ENCODE peak calls at places on chromosomes 11 and 22, in four cellular contexts. M is GM13976, L is NCI-H1694 treated with DMSO at 0.1 percent for 48 hours, A is GF-D8. W is an unnamed sample.

GRCh38 chr11:64742087-64742939 is 1.6 kb downstream of the RASGRP2 start:
- DNase-seq in A (peak), M (peak), L (no peak), W (peak)

GRCh38 chr22:30238661-30239420 is 7.7 kb downstream of the LIF start:
- DNase-seq in A (no peak), L (no peak), M (no peak), W (no peak)

GRCh38 chr22:24077416-24077815 is 66.3 kb downstream of the CABIN1 start:
- DNase-seq in M (no peak), L (no peak), A (no peak), W (no peak)

GRCh38 chr22:16961477-16962186 is 46.4 kb downstream of the GAB4 start:
- DNase-seq in M (peak), L (peak), A (no peak), W (peak)

GRCh38 chr11:65415499-65416340 is 6.9 kb upstream of the NEAT1 start:
- DNase-seq in A (no peak), M (peak), L (no peak), W (no peak)

GRCh38 chr11:134537941-134538340 is 125.9 kb upstream of the B3GAT1 start:
- DNase-seq in L (no peak), M (no peak), A (no peak), W (no peak)

GRCh38 chr11:12050911-12051667 is 42.7 kb upstream of the DKK3 start:
- DNase-seq in A (no peak), M (no peak), L (no peak), W (no peak)

GRCh38 chr11:5241461-5241860 is 7.2 kb upstream of the HBD start:
- DNase-seq in M (no peak), L (no peak), A (no peak), W (no peak)

GRCh38 chr11:46637546-46637945 is 20.2 kb downstream of the ATG13 start:
- DNase-seq in M (no peak), L (no peak), A (no peak), W (no peak)

GRCh38 chr22:45200230-45200629 is 36.5 kb downstream of the NUP50 start:
- DNase-seq in A (no peak), M (peak), L (no peak), W (no peak)

GRCh38 chr11:415640-416041 is 842 bp upstream of the SIGIRR start:
- DNase-seq in A (no peak), M (no peak), L (no peak), W (no peak)

GRCh38 chr22:43560651-43561050 is 148.8 kb downstream of the MPPED1 start:
- DNase-seq in L (no peak), A (no peak), M (no peak), W (no peak)

GRCh38 chr22:27107824-27108223 is 450.4 kb downstream of the MIAT start:
- DNase-seq in A (no peak), L (peak), M (no peak), W (no peak)

GRCh38 chr11:121794671-121795070 is 321.3 kb downstream of the BLID start:
- DNase-seq in A (no peak), M (no peak), L (no peak), W (no peak)

GRCh38 chr22:46133588-46133855 is 16.8 kb upstream of the PPARA start:
- DNase-seq in L (no peak), M (no peak), A (no peak), W (no peak)

GRCh38 chr22:41334215-41334614 is 32.9 kb downstream of the ZC3H7B start:
- DNase-seq in L (no peak), A (no peak), M (no peak), W (no peak)

GRCh38 chr11:69842746-69843528 is 23.7 kb upstream of the FGF3 start:
- DNase-seq in M (no peak), L (no peak), A (no peak), W (no peak)

GRCh38 chr22:40890881-40891280 is 29.0 kb upstream of the DNAJB7 start:
- DNase-seq in M (no peak), A (no peak), L (no peak), W (no peak)

GRCh38 chr22:44068422-44069191 is 44.5 kb downstream of the PARVB start:
- DNase-seq in A (peak), M (peak), L (no peak), W (peak)

GRCh38 chr22:24230911-24231656 is 13.8 kb downstream of the GGT5 start:
- DNase-seq in M (peak), A (no peak), L (peak), W (peak)

GRCh38 chr22:43706151-43706550 is 106.0 kb downstream of the EFCAB6 start:
- DNase-seq in M (no peak), L (no peak), A (no peak), W (no peak)

GRCh38 chr22:20815477-20816050 is 41.7 kb downstream of the SERPIND1 start:
- DNase-seq in M (no peak), A (no peak), L (no peak), W (no peak)

GRCh38 chr22:26477341-26477731 is 6.2 kb downstream of the HPS4 start:
- DNase-seq in M (no peak), L (no peak), A (no peak), W (no peak)

GRCh38 chr22:50046019-50046415 is 12.1 kb downstream of the TTLL8 start:
- DNase-seq in A (no peak), L (no peak), M (no peak), W (no peak)

GRCh38 chr22:42401562-42402334 is 30.5 kb downstream of the NFAM1 start:
- DNase-seq in M (no peak), A (no peak), L (no peak), W (no peak)

GRCh38 chr11:72263363-72263762 is 19.4 kb upstream of the PHOX2A start:
- DNase-seq in M (no peak), L (no peak), A (no peak), W (no peak)

GRCh38 chr22:48645766-48646165 is 1181.9 kb downstream of the BRD1 start:
- DNase-seq in A (no peak), L (no peak), M (no peak), W (no peak)

GRCh38 chr11:132888226-132888625 is 644.1 kb downstream of the OPCML start:
- DNase-seq in L (no peak), A (no peak), M (no peak), W (no peak)

GRCh38 chr22:41844036-41844435 is 11.1 kb downstream of the SREBF2 start:
- DNase-seq in M (no peak), A (no peak), L (no peak), W (no peak)

GRCh38 chr11:68353118-68353517 is 40.7 kb downstream of the LRP5 start:
- DNase-seq in L (no peak), A (no peak), M (no peak), W (no peak)

GRCh38 chr11:12680246-12680939 is 6.2 kb downstream of the TEAD1 start:
- DNase-seq in A (no peak), L (peak), M (no peak), W (no peak)

GRCh38 chr11:41579546-41579945 is 120.1 kb upstream of the LRRC4C start:
- DNase-seq in M (no peak), L (no peak), A (no peak), W (no peak)

GRCh38 chr22:38751422-38752346 is 4.1 kb downstream of the SUN2 start:
- DNase-seq in L (peak), A (peak), M (peak), W (peak)

GRCh38 chr11:112520293-112520692 is 259.6 kb upstream of the PLET1 start:
- DNase-seq in M (no peak), L (no peak), A (no peak), W (no peak)

GRCh38 chr11:117458275-117459120 is 130.8 kb downstream of the CEP164 start:
- DNase-seq in L (no peak), M (peak), A (no peak), W (peak)

GRCh38 chr11:95501761-95502266 is 270.8 kb upstream of the SESN3 start:
- DNase-seq in M (no peak), A (no peak), L (no peak), W (no peak)

GRCh38 chr11:62399172-62399867 is 19.5 kb upstream of the SCGB1A1 start:
- DNase-seq in L (no peak), M (no peak), A (no peak), W (no peak)

GRCh38 chr11:6156628-6157367 is 13.3 kb downstream of the OR52B2 start:
- DNase-seq in L (no peak), M (no peak), A (no peak), W (no peak)

W was measured in GM10248.